ENCODE peak calls at places on chromosomes 7 and 10, in ten cellular contexts. One of them, this sample, is unnamed. For H3K9me3, the result is how much of the 10 kb centered on the place peaks cover.

GRCh38 chr10:112875474-112876267 is 74.4 kb upstream of the TCF7L2 start:
- DNase-seq in HepG2: peak
- DNase-seq in fibroblast of lung: peak
- DNase-seq in GM23248: peak
- DNase-seq in astrocyte: peak
- DNase-seq in PC-3: peak
- DNase-seq in H9: no peak
- DNase-seq in trophoblast cell: peak
- DNase-seq in mammary epithelial cell: peak
- DNase-seq in MM.1S: no peak
- DNase-seq in this sample: no peak

GRCh38 chr10:126972622-126973414 is 67.6 kb downstream of the DOCK1 start:
- DNase-seq in fibroblast of lung: peak
- DNase-seq in astrocyte: peak
- DNase-seq in GM23248: peak
- DNase-seq in mammary epithelial cell: peak
- DNase-seq in HepG2: peak
- DNase-seq in H9: no peak
- DNase-seq in trophoblast cell: peak
- DNase-seq in PC-3: no peak
- DNase-seq in MM.1S: no peak
- DNase-seq in this sample: no peak

GRCh38 chr10:132582795-132583194 is 45.2 kb downstream of the INPP5A start:
- DNase-seq in astrocyte: no peak
- DNase-seq in H9: no peak
- DNase-seq in mammary epithelial cell: no peak
- DNase-seq in fibroblast of lung: no peak
- DNase-seq in GM23248: no peak
- DNase-seq in HepG2: no peak
- DNase-seq in MM.1S: no peak
- DNase-seq in trophoblast cell: no peak
- DNase-seq in PC-3: no peak
- DNase-seq in this sample: no peak

GRCh38 chr7:76354981-76355730 is 3.6 kb downstream of the YWHAG start:
- DNase-seq in astrocyte: no peak
- DNase-seq in MM.1S: no peak
- DNase-seq in fibroblast of lung: no peak
- DNase-seq in H9: no peak
- DNase-seq in mammary epithelial cell: no peak
- DNase-seq in PC-3: no peak
- DNase-seq in HepG2: no peak
- DNase-seq in GM23248: no peak
- DNase-seq in trophoblast cell: no peak
- DNase-seq in this sample: no peak

GRCh38 chr10:132961-133898 is 2.0 kb upstream of the ZMYND11 start:
- DNase-seq in HepG2: peak
- DNase-seq in fibroblast of lung: peak
- DNase-seq in trophoblast cell: peak
- DNase-seq in GM23248: peak
- DNase-seq in astrocyte: peak
- DNase-seq in MM.1S: no peak
- DNase-seq in PC-3: peak
- DNase-seq in H9: no peak
- DNase-seq in mammary epithelial cell: peak
- DNase-seq in this sample: no peak

GRCh38 chr7:81990395-81990794 is 220.5 kb upstream of the HGF start:
- DNase-seq in H9: no peak
- DNase-seq in fibroblast of lung: peak
- DNase-seq in astrocyte: peak
- DNase-seq in trophoblast cell: no peak
- DNase-seq in GM23248: peak
- DNase-seq in HepG2: no peak
- DNase-seq in mammary epithelial cell: peak
- DNase-seq in MM.1S: no peak
- DNase-seq in PC-3: no peak
- DNase-seq in this sample: no peak

GRCh38 chr7:125485223-125485622 is 555.6 kb upstream of the POT1 start:
- DNase-seq in GM23248: no peak
- DNase-seq in MM.1S: no peak
- DNase-seq in fibroblast of lung: no peak
- DNase-seq in PC-3: peak
- DNase-seq in mammary epithelial cell: no peak
- DNase-seq in trophoblast cell: no peak
- DNase-seq in HepG2: no peak
- DNase-seq in H9: no peak
- DNase-seq in astrocyte: no peak
- DNase-seq in this sample: no peak

GRCh38 chr10:95532536-95532935 is 28.6 kb downstream of the SORBS1 start:
- DNase-seq in PC-3: no peak
- DNase-seq in GM23248: peak
- DNase-seq in H9: no peak
- DNase-seq in trophoblast cell: no peak
- DNase-seq in fibroblast of lung: no peak
- DNase-seq in MM.1S: no peak
- DNase-seq in mammary epithelial cell: no peak
- DNase-seq in astrocyte: peak
- DNase-seq in HepG2: no peak
- DNase-seq in this sample: no peak

GRCh38 chr7:33334349-33334748 is 205.0 kb downstream of the BBS9 start:
- DNase-seq in H9: peak
- DNase-seq in fibroblast of lung: peak
- DNase-seq in astrocyte: peak
- DNase-seq in GM23248: peak
- DNase-seq in MM.1S: no peak
- DNase-seq in HepG2: peak
- DNase-seq in trophoblast cell: peak
- DNase-seq in mammary epithelial cell: peak
- DNase-seq in PC-3: peak
- DNase-seq in this sample: no peak

GRCh38 chr10:8051109-8051781 is 3.2 kb upstream of the GATA3 start:
- DNase-seq in fibroblast of lung: no peak
- DNase-seq in H9: no peak
- DNase-seq in HepG2: no peak
- DNase-seq in trophoblast cell: peak
- DNase-seq in PC-3: no peak
- DNase-seq in astrocyte: no peak
- DNase-seq in mammary epithelial cell: peak
- DNase-seq in GM23248: no peak
- DNase-seq in MM.1S: no peak
- DNase-seq in this sample: no peak

GRCh38 chr10:86798636-86799035 is 42.2 kb downstream of the BMPR1A start:
- DNase-seq in astrocyte: no peak
- DNase-seq in H9: no peak
- DNase-seq in GM23248: peak
- DNase-seq in HepG2: no peak
- DNase-seq in mammary epithelial cell: no peak
- DNase-seq in PC-3: no peak
- DNase-seq in MM.1S: peak
- DNase-seq in fibroblast of lung: peak
- DNase-seq in trophoblast cell: no peak
- DNase-seq in this sample: no peak

GRCh38 chr10:44973323-44974081 is 5.1 kb downstream of the DEPP1 start:
- DNase-seq in HepG2: no peak
- DNase-seq in PC-3: no peak
- DNase-seq in trophoblast cell: no peak
- DNase-seq in mammary epithelial cell: no peak
- DNase-seq in fibroblast of lung: no peak
- DNase-seq in H9: peak
- DNase-seq in GM23248: no peak
- DNase-seq in MM.1S: no peak
- DNase-seq in astrocyte: no peak
- DNase-seq in this sample: no peak
- H3K9ac ChIP-seq in HepG2: no peak
- H3K9ac ChIP-seq in PC-3: no peak
- H3K9ac ChIP-seq in trophoblast cell: no peak
- H3K9ac ChIP-seq in mammary epithelial cell: no peak
- H3K9ac ChIP-seq in fibroblast of lung: no peak
- H3K9ac ChIP-seq in H9: no peak
- H3K9ac ChIP-seq in GM23248: no peak
- H3K9ac ChIP-seq in MM.1S: peak
- H3K9ac ChIP-seq in astrocyte: no peak
- H3K9ac ChIP-seq in this sample: no peak

GRCh38 chr10:5942001-5942400 is 35.3 kb downstream of the IL15RA start:
- DNase-seq in H9: no peak
- DNase-seq in HepG2: no peak
- DNase-seq in fibroblast of lung: no peak
- DNase-seq in GM23248: no peak
- DNase-seq in mammary epithelial cell: no peak
- DNase-seq in trophoblast cell: no peak
- DNase-seq in PC-3: no peak
- DNase-seq in astrocyte: no peak
- DNase-seq in MM.1S: no peak
- DNase-seq in this sample: no peak

GRCh38 chr10:5942471-5942870 is 34.9 kb downstream of the IL15RA start:
- DNase-seq in HepG2: no peak
- DNase-seq in fibroblast of lung: no peak
- DNase-seq in PC-3: no peak
- DNase-seq in mammary epithelial cell: no peak
- DNase-seq in H9: no peak
- DNase-seq in astrocyte: no peak
- DNase-seq in MM.1S: no peak
- DNase-seq in GM23248: no peak
- DNase-seq in trophoblast cell: no peak
- DNase-seq in this sample: no peak

GRCh38 chr10:5944389-5945202 is 32.7 kb downstream of the IL15RA start:
- DNase-seq in PC-3: peak
- DNase-seq in H9: no peak
- DNase-seq in trophoblast cell: no peak
- DNase-seq in astrocyte: peak
- DNase-seq in GM23248: peak
- DNase-seq in MM.1S: no peak
- DNase-seq in fibroblast of lung: peak
- DNase-seq in HepG2: no peak
- DNase-seq in mammary epithelial cell: peak
- DNase-seq in this sample: no peak

GRCh38 chr10:5945203-5945534 is 32.2 kb downstream of the IL15RA start:
- DNase-seq in mammary epithelial cell: no peak
- DNase-seq in trophoblast cell: no peak
- DNase-seq in fibroblast of lung: no peak
- DNase-seq in PC-3: no peak
- DNase-seq in MM.1S: no peak
- DNase-seq in astrocyte: no peak
- DNase-seq in GM23248: no peak
- DNase-seq in H9: no peak
- DNase-seq in HepG2: no peak
- DNase-seq in this sample: no peak

GRCh38 chr10:5943536-5943935 is 33.8 kb downstream of the IL15RA start:
- DNase-seq in GM23248: peak
- DNase-seq in HepG2: no peak
- DNase-seq in trophoblast cell: no peak
- DNase-seq in astrocyte: peak
- DNase-seq in fibroblast of lung: peak
- DNase-seq in mammary epithelial cell: no peak
- DNase-seq in MM.1S: no peak
- DNase-seq in H9: peak
- DNase-seq in PC-3: no peak
- DNase-seq in this sample: no peak
- H2AFZ ChIP-seq in GM23248: no peak
- H2AFZ ChIP-seq in HepG2: peak
- H2AFZ ChIP-seq in trophoblast cell: no peak
- H2AFZ ChIP-seq in astrocyte: peak
- H2AFZ ChIP-seq in fibroblast of lung: no peak
- H2AFZ ChIP-seq in mammary epithelial cell: peak
- H2AFZ ChIP-seq in MM.1S: no peak
- H2AFZ ChIP-seq in H9: no peak
- H2AFZ ChIP-seq in PC-3: no peak
- H2AFZ ChIP-seq in this sample: no peak

GRCh38 chr7:64618785-64619456 is 47.0 kb upstream of the ZNF107 start:
- DNase-seq in GM23248: peak
- DNase-seq in HepG2: peak
- DNase-seq in astrocyte: peak
- DNase-seq in PC-3: peak
- DNase-seq in MM.1S: peak
- DNase-seq in fibroblast of lung: peak
- DNase-seq in H9: no peak
- DNase-seq in trophoblast cell: peak
- DNase-seq in mammary epithelial cell: peak
- DNase-seq in this sample: peak

GRCh38 chr7:64625114-64626082 is 40.5 kb upstream of the ZNF107 start:
- DNase-seq in PC-3: peak
- DNase-seq in GM23248: peak
- DNase-seq in H9: no peak
- DNase-seq in fibroblast of lung: no peak
- DNase-seq in astrocyte: no peak
- DNase-seq in trophoblast cell: peak
- DNase-seq in HepG2: no peak
- DNase-seq in mammary epithelial cell: no peak
- DNase-seq in MM.1S: peak
- DNase-seq in this sample: no peak

GRCh38 chr7:64626083-64626469 is 39.9 kb upstream of the ZNF107 start:
- DNase-seq in GM23248: no peak
- DNase-seq in mammary epithelial cell: peak
- DNase-seq in MM.1S: no peak
- DNase-seq in PC-3: no peak
- DNase-seq in H9: no peak
- DNase-seq in trophoblast cell: no peak
- DNase-seq in HepG2: no peak
- DNase-seq in astrocyte: no peak
- DNase-seq in fibroblast of lung: no peak
- DNase-seq in this sample: no peak

GRCh38 chr7:64619705-64620104 is 46.2 kb upstream of the ZNF107 start:
- DNase-seq in trophoblast cell: no peak
- DNase-seq in fibroblast of lung: no peak
- DNase-seq in astrocyte: no peak
- DNase-seq in H9: no peak
- DNase-seq in HepG2: no peak
- DNase-seq in PC-3: no peak
- DNase-seq in GM23248: no peak
- DNase-seq in mammary epithelial cell: no peak
- DNase-seq in MM.1S: no peak
- DNase-seq in this sample: peak

GRCh38 chr7:64621656-64622055 is 44.3 kb upstream of the ZNF107 start:
- DNase-seq in HepG2: no peak
- DNase-seq in mammary epithelial cell: no peak
- DNase-seq in fibroblast of lung: no peak
- DNase-seq in H9: no peak
- DNase-seq in trophoblast cell: no peak
- DNase-seq in MM.1S: peak
- DNase-seq in astrocyte: no peak
- DNase-seq in PC-3: no peak
- DNase-seq in GM23248: no peak
- DNase-seq in this sample: no peak
- H3K9me3 ChIP-seq in HepG2: under half
- H3K9me3 ChIP-seq in mammary epithelial cell: under half
- H3K9me3 ChIP-seq in fibroblast of lung: under half
- H3K9me3 ChIP-seq in H9: half or more
- H3K9me3 ChIP-seq in trophoblast cell: under half
- H3K9me3 ChIP-seq in MM.1S: under half
- H3K9me3 ChIP-seq in astrocyte: under half
- H3K9me3 ChIP-seq in PC-3: under half
- H3K9me3 ChIP-seq in GM23248: under half
- H3K9me3 ChIP-seq in this sample: under half

DNA sequence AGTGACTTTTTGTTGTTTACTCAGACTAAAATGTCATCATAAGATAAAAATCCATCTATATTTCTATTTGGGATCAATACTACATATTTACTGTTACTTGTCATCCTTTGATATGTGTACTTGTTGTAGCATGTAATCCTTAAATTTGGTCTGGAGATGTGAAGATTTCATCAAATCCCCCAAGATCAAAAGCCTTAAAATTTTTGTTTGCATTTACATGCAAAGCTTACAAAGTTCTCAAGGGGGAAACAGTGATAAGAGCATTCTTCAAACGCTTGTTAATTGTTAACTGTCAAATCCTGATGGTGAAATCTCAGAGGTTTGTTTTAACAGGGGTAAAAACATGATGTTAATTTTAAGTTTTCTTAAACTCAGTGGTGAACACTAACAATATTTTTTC is 84.9 kb upstream of the SKAP2 start:
- DNase-seq in mammary epithelial cell: no peak
- DNase-seq in MM.1S: no peak
- DNase-seq in HepG2: peak
- DNase-seq in PC-3: no peak
- DNase-seq in H9: no peak
- DNase-seq in astrocyte: no peak
- DNase-seq in GM23248: no peak
- DNase-seq in fibroblast of lung: no peak
- DNase-seq in trophoblast cell: no peak
- DNase-seq in this sample: no peak
- H3K9ac ChIP-seq in mammary epithelial cell: no peak
- H3K9ac ChIP-seq in MM.1S: no peak
- H3K9ac ChIP-seq in HepG2: no peak
- H3K9ac ChIP-seq in PC-3: no peak
- H3K9ac ChIP-seq in H9: no peak
- H3K9ac ChIP-seq in astrocyte: no peak
- H3K9ac ChIP-seq in GM23248: no peak
- H3K9ac ChIP-seq in fibroblast of lung: no peak
- H3K9ac ChIP-seq in trophoblast cell: no peak
- H3K9ac ChIP-seq in this sample: no peak

This sample was measured in DND-41.